ENCODE peak calls at places on chromosomes 16 and 17, in seven cellular contexts. One of them, this sample, is unnamed.

GRCh38 chr16:89360760-89361435 is 129.5 kb downstream of the ANKRD11 start:
- DNase-seq in activated effector memory CD4-positive, alpha-beta T cell treated with anti-CD3 and anti-CD28 coated beads, Interleukin-2, amount 50 U/mL, for 16 hours: peak; percentile 89
- DNase-seq in tibial nerve: no peak
- DNase-seq in left ventricle myocardium superior: no peak
- DNase-seq in stimulated activated CD4-positive, alpha-beta T cell treated with anti-CD3 and anti-CD28 coated beads, Interleukin-12 subunit alpha, Interleukin-12 subunit beta, amount 100 ng/mL, for 24 hours: peak; percentile 53
- DNase-seq in heart right ventricle: no peak
- DNase-seq in neural crest cell: no peak
- DNase-seq in this sample: no peak

GRCh38 chr16:57235128-57236092 is 9.6 kb upstream of the ARL2BP start:
- DNase-seq in activated effector memory CD4-positive, alpha-beta T cell treated with anti-CD3 and anti-CD28 coated beads, Interleukin-2, amount 50 U/mL, for 16 hours: no peak
- DNase-seq in tibial nerve: no peak
- DNase-seq in left ventricle myocardium superior: no peak
- DNase-seq in stimulated activated CD4-positive, alpha-beta T cell treated with anti-CD3 and anti-CD28 coated beads, Interleukin-12 subunit alpha, Interleukin-12 subunit beta, amount 100 ng/mL, for 24 hours: no peak
- DNase-seq in heart right ventricle: no peak
- DNase-seq in neural crest cell: no peak
- DNase-seq in this sample: no peak

GRCh38 chr16:49604602-49605001 is 231.0 kb downstream of the C16orf78 start:
- DNase-seq in activated effector memory CD4-positive, alpha-beta T cell treated with anti-CD3 and anti-CD28 coated beads, Interleukin-2, amount 50 U/mL, for 16 hours: no peak
- DNase-seq in tibial nerve: no peak
- DNase-seq in left ventricle myocardium superior: no peak
- DNase-seq in stimulated activated CD4-positive, alpha-beta T cell treated with anti-CD3 and anti-CD28 coated beads, Interleukin-12 subunit alpha, Interleukin-12 subunit beta, amount 100 ng/mL, for 24 hours: no peak
- DNase-seq in heart right ventricle: no peak
- DNase-seq in neural crest cell: no peak
- DNase-seq in this sample: no peak

GRCh38 chr17:63082273-63082861 is 116.3 kb downstream of the TANC2 start:
- DNase-seq in activated effector memory CD4-positive, alpha-beta T cell treated with anti-CD3 and anti-CD28 coated beads, Interleukin-2, amount 50 U/mL, for 16 hours: no peak
- DNase-seq in tibial nerve: no peak
- DNase-seq in left ventricle myocardium superior: no peak
- DNase-seq in stimulated activated CD4-positive, alpha-beta T cell treated with anti-CD3 and anti-CD28 coated beads, Interleukin-12 subunit alpha, Interleukin-12 subunit beta, amount 100 ng/mL, for 24 hours: no peak
- DNase-seq in heart right ventricle: no peak
- DNase-seq in neural crest cell: no peak
- DNase-seq in this sample: peak; percentile 33

GRCh38 chr16:53131363-53132071 is 76.7 kb downstream of the CHD9 start:
- DNase-seq in activated effector memory CD4-positive, alpha-beta T cell treated with anti-CD3 and anti-CD28 coated beads, Interleukin-2, amount 50 U/mL, for 16 hours: peak; percentile 84
- DNase-seq in tibial nerve: peak; percentile 40
- DNase-seq in left ventricle myocardium superior: peak; percentile 75
- DNase-seq in stimulated activated CD4-positive, alpha-beta T cell treated with anti-CD3 and anti-CD28 coated beads, Interleukin-12 subunit alpha, Interleukin-12 subunit beta, amount 100 ng/mL, for 24 hours: peak; percentile 46
- DNase-seq in heart right ventricle: peak; percentile 65
- DNase-seq in neural crest cell: peak; percentile 24
- DNase-seq in this sample: no peak

GRCh38 chr17:27351741-27352140 is 57.8 kb downstream of the WSB1 start:
- DNase-seq in activated effector memory CD4-positive, alpha-beta T cell treated with anti-CD3 and anti-CD28 coated beads, Interleukin-2, amount 50 U/mL, for 16 hours: no peak
- DNase-seq in tibial nerve: no peak
- DNase-seq in left ventricle myocardium superior: no peak
- DNase-seq in stimulated activated CD4-positive, alpha-beta T cell treated with anti-CD3 and anti-CD28 coated beads, Interleukin-12 subunit alpha, Interleukin-12 subunit beta, amount 100 ng/mL, for 24 hours: no peak
- DNase-seq in heart right ventricle: no peak
- DNase-seq in neural crest cell: no peak
- DNase-seq in this sample: no peak

GRCh38 chr17:77737442-77738265 is 220.8 kb upstream of the TNRC6C start:
- DNase-seq in activated effector memory CD4-positive, alpha-beta T cell treated with anti-CD3 and anti-CD28 coated beads, Interleukin-2, amount 50 U/mL, for 16 hours: peak; percentile 39
- DNase-seq in tibial nerve: no peak
- DNase-seq in left ventricle myocardium superior: no peak
- DNase-seq in stimulated activated CD4-positive, alpha-beta T cell treated with anti-CD3 and anti-CD28 coated beads, Interleukin-12 subunit alpha, Interleukin-12 subunit beta, amount 100 ng/mL, for 24 hours: no peak
- DNase-seq in heart right ventricle: no peak
- DNase-seq in neural crest cell: no peak
- DNase-seq in this sample: no peak

GRCh38 chr17:33028061-33028460 is 36.4 kb downstream of the SPACA3 start:
- DNase-seq in activated effector memory CD4-positive, alpha-beta T cell treated with anti-CD3 and anti-CD28 coated beads, Interleukin-2, amount 50 U/mL, for 16 hours: no peak
- DNase-seq in tibial nerve: no peak
- DNase-seq in left ventricle myocardium superior: no peak
- DNase-seq in stimulated activated CD4-positive, alpha-beta T cell treated with anti-CD3 and anti-CD28 coated beads, Interleukin-12 subunit alpha, Interleukin-12 subunit beta, amount 100 ng/mL, for 24 hours: no peak
- DNase-seq in heart right ventricle: no peak
- DNase-seq in neural crest cell: no peak
- DNase-seq in this sample: no peak

GRCh38 chr17:80665792-80666191 is 121.2 kb downstream of the RPTOR start:
- DNase-seq in activated effector memory CD4-positive, alpha-beta T cell treated with anti-CD3 and anti-CD28 coated beads, Interleukin-2, amount 50 U/mL, for 16 hours: no peak
- DNase-seq in tibial nerve: no peak
- DNase-seq in left ventricle myocardium superior: no peak
- DNase-seq in stimulated activated CD4-positive, alpha-beta T cell treated with anti-CD3 and anti-CD28 coated beads, Interleukin-12 subunit alpha, Interleukin-12 subunit beta, amount 100 ng/mL, for 24 hours: no peak
- DNase-seq in heart right ventricle: no peak
- DNase-seq in neural crest cell: no peak
- DNase-seq in this sample: no peak

GRCh38 chr17:72422505-72423285 is 301.9 kb downstream of the SOX9 start:
- DNase-seq in activated effector memory CD4-positive, alpha-beta T cell treated with anti-CD3 and anti-CD28 coated beads, Interleukin-2, amount 50 U/mL, for 16 hours: peak; percentile 72
- DNase-seq in tibial nerve: no peak
- DNase-seq in left ventricle myocardium superior: peak; percentile 62
- DNase-seq in stimulated activated CD4-positive, alpha-beta T cell treated with anti-CD3 and anti-CD28 coated beads, Interleukin-12 subunit alpha, Interleukin-12 subunit beta, amount 100 ng/mL, for 24 hours: no peak
- DNase-seq in heart right ventricle: peak; percentile 40
- DNase-seq in neural crest cell: no peak
- DNase-seq in this sample: peak; percentile 31

GRCh38 chr16:65312071-65312470 is 190.2 kb upstream of the CDH11 start:
- DNase-seq in activated effector memory CD4-positive, alpha-beta T cell treated with anti-CD3 and anti-CD28 coated beads, Interleukin-2, amount 50 U/mL, for 16 hours: no peak
- DNase-seq in tibial nerve: no peak
- DNase-seq in left ventricle myocardium superior: no peak
- DNase-seq in stimulated activated CD4-positive, alpha-beta T cell treated with anti-CD3 and anti-CD28 coated beads, Interleukin-12 subunit alpha, Interleukin-12 subunit beta, amount 100 ng/mL, for 24 hours: no peak
- DNase-seq in heart right ventricle: no peak
- DNase-seq in neural crest cell: no peak
- DNase-seq in this sample: no peak

GRCh38 chr17:81690549-81690948 is 6.7 kb downstream of the HGS start:
- DNase-seq in activated effector memory CD4-positive, alpha-beta T cell treated with anti-CD3 and anti-CD28 coated beads, Interleukin-2, amount 50 U/mL, for 16 hours: no peak
- DNase-seq in tibial nerve: no peak
- DNase-seq in left ventricle myocardium superior: no peak
- DNase-seq in stimulated activated CD4-positive, alpha-beta T cell treated with anti-CD3 and anti-CD28 coated beads, Interleukin-12 subunit alpha, Interleukin-12 subunit beta, amount 100 ng/mL, for 24 hours: no peak
- DNase-seq in heart right ventricle: no peak
- DNase-seq in neural crest cell: no peak
- DNase-seq in this sample: no peak

GRCh38 chr16:64450170-64450569 is 671.7 kb downstream of the CDH11 start:
- DNase-seq in activated effector memory CD4-positive, alpha-beta T cell treated with anti-CD3 and anti-CD28 coated beads, Interleukin-2, amount 50 U/mL, for 16 hours: no peak
- DNase-seq in tibial nerve: no peak
- DNase-seq in left ventricle myocardium superior: no peak
- DNase-seq in stimulated activated CD4-positive, alpha-beta T cell treated with anti-CD3 and anti-CD28 coated beads, Interleukin-12 subunit alpha, Interleukin-12 subunit beta, amount 100 ng/mL, for 24 hours: no peak
- DNase-seq in heart right ventricle: no peak
- DNase-seq in neural crest cell: no peak
- DNase-seq in this sample: no peak

GRCh38 chr17:76266244-76266938 is 1.2 kb downstream of the UBALD2 start:
- DNase-seq in activated effector memory CD4-positive, alpha-beta T cell treated with anti-CD3 and anti-CD28 coated beads, Interleukin-2, amount 50 U/mL, for 16 hours: no peak
- DNase-seq in tibial nerve: no peak
- DNase-seq in left ventricle myocardium superior: no peak
- DNase-seq in stimulated activated CD4-positive, alpha-beta T cell treated with anti-CD3 and anti-CD28 coated beads, Interleukin-12 subunit alpha, Interleukin-12 subunit beta, amount 100 ng/mL, for 24 hours: no peak
- DNase-seq in heart right ventricle: no peak
- DNase-seq in neural crest cell: no peak
- DNase-seq in this sample: no peak

GRCh38 chr17:79018045-79018695 is 5.8 kb upstream of the C1QTNF1 start:
- DNase-seq in activated effector memory CD4-positive, alpha-beta T cell treated with anti-CD3 and anti-CD28 coated beads, Interleukin-2, amount 50 U/mL, for 16 hours: no peak
- DNase-seq in tibial nerve: no peak
- DNase-seq in left ventricle myocardium superior: peak; percentile 6
- DNase-seq in stimulated activated CD4-positive, alpha-beta T cell treated with anti-CD3 and anti-CD28 coated beads, Interleukin-12 subunit alpha, Interleukin-12 subunit beta, amount 100 ng/mL, for 24 hours: no peak
- DNase-seq in heart right ventricle: no peak
- DNase-seq in neural crest cell: no peak
- DNase-seq in this sample: no peak

GRCh38 chr16:85055503-85056210 is 28.1 kb downstream of the KIAA0513 start:
- DNase-seq in activated effector memory CD4-positive, alpha-beta T cell treated with anti-CD3 and anti-CD28 coated beads, Interleukin-2, amount 50 U/mL, for 16 hours: peak; percentile 85
- DNase-seq in tibial nerve: peak; percentile 68
- DNase-seq in left ventricle myocardium superior: no peak
- DNase-seq in stimulated activated CD4-positive, alpha-beta T cell treated with anti-CD3 and anti-CD28 coated beads, Interleukin-12 subunit alpha, Interleukin-12 subunit beta, amount 100 ng/mL, for 24 hours: peak; percentile 39
- DNase-seq in heart right ventricle: no peak
- DNase-seq in neural crest cell: no peak
- DNase-seq in this sample: no peak

GRCh38 chr17:14330492-14330920 is 29.6 kb downstream of the HS3ST3B1 start:
- DNase-seq in activated effector memory CD4-positive, alpha-beta T cell treated with anti-CD3 and anti-CD28 coated beads, Interleukin-2, amount 50 U/mL, for 16 hours: peak; percentile 36
- DNase-seq in tibial nerve: no peak
- DNase-seq in left ventricle myocardium superior: no peak
- DNase-seq in stimulated activated CD4-positive, alpha-beta T cell treated with anti-CD3 and anti-CD28 coated beads, Interleukin-12 subunit alpha, Interleukin-12 subunit beta, amount 100 ng/mL, for 24 hours: no peak
- DNase-seq in heart right ventricle: no peak
- DNase-seq in neural crest cell: no peak
- DNase-seq in this sample: no peak

GRCh38 chr16:2827831-2828520 is 2.1 kb upstream of the ZG16B start:
- DNase-seq in activated effector memory CD4-positive, alpha-beta T cell treated with anti-CD3 and anti-CD28 coated beads, Interleukin-2, amount 50 U/mL, for 16 hours: no peak
- DNase-seq in tibial nerve: no peak
- DNase-seq in left ventricle myocardium superior: no peak
- DNase-seq in stimulated activated CD4-positive, alpha-beta T cell treated with anti-CD3 and anti-CD28 coated beads, Interleukin-12 subunit alpha, Interleukin-12 subunit beta, amount 100 ng/mL, for 24 hours: no peak
- DNase-seq in heart right ventricle: no peak
- DNase-seq in neural crest cell: no peak
- DNase-seq in this sample: no peak

GRCh38 chr16:67372664-67373063 is 20.6 kb downstream of the TPPP3 start:
- DNase-seq in activated effector memory CD4-positive, alpha-beta T cell treated with anti-CD3 and anti-CD28 coated beads, Interleukin-2, amount 50 U/mL, for 16 hours: no peak
- DNase-seq in tibial nerve: peak; percentile 14
- DNase-seq in left ventricle myocardium superior: no peak
- DNase-seq in stimulated activated CD4-positive, alpha-beta T cell treated with anti-CD3 and anti-CD28 coated beads, Interleukin-12 subunit alpha, Interleukin-12 subunit beta, amount 100 ng/mL, for 24 hours: no peak
- DNase-seq in heart right ventricle: no peak
- DNase-seq in neural crest cell: no peak
- DNase-seq in this sample: peak; percentile 20

GRCh38 chr16:75070055-75070841 is 46.3 kb downstream of the LDHD start:
- DNase-seq in activated effector memory CD4-positive, alpha-beta T cell treated with anti-CD3 and anti-CD28 coated beads, Interleukin-2, amount 50 U/mL, for 16 hours: peak; percentile 30
- DNase-seq in tibial nerve: no peak
- DNase-seq in left ventricle myocardium superior: peak; percentile 84
- DNase-seq in stimulated activated CD4-positive, alpha-beta T cell treated with anti-CD3 and anti-CD28 coated beads, Interleukin-12 subunit alpha, Interleukin-12 subunit beta, amount 100 ng/mL, for 24 hours: no peak
- DNase-seq in heart right ventricle: peak; percentile 69
- DNase-seq in neural crest cell: no peak
- DNase-seq in this sample: no peak